ENCODE peak calls at places on chromosomes 16 and 17, in seven cellular contexts. One of them, this sample, is unnamed.

GRCh38 chr16:57549730-57550129 is 7.3 kb downstream of the ADGRG5 start:
- DNase-seq in Panc1: no peak
- DNase-seq in CD4-positive, alpha-beta T cell: no peak
- DNase-seq in left kidney: no peak
- DNase-seq in left cardiac atrium: no peak
- DNase-seq in MV-4-11: no peak
- DNase-seq in stimulated activated CD4-positive, alpha-beta T cell treated with anti-CD3 and anti-CD28 coated beads, Interleukin-2, amount 100 ng/mL, for 48 hours: no peak
- DNase-seq in this sample: no peak

GRCh38 chr17:71184716-71185115 is 936.1 kb upstream of the SOX9 start:
- DNase-seq in CD4-positive, alpha-beta T cell: no peak
- DNase-seq in left kidney: no peak
- DNase-seq in MV-4-11: no peak
- DNase-seq in left cardiac atrium: no peak
- DNase-seq in Panc1: no peak
- DNase-seq in stimulated activated CD4-positive, alpha-beta T cell treated with anti-CD3 and anti-CD28 coated beads, Interleukin-2, amount 100 ng/mL, for 48 hours: no peak
- DNase-seq in this sample: no peak

GRCh38 chr17:56887105-56887504 is 26.7 kb downstream of the TRIM25 start:
- DNase-seq in stimulated activated CD4-positive, alpha-beta T cell treated with anti-CD3 and anti-CD28 coated beads, Interleukin-2, amount 100 ng/mL, for 48 hours: no peak
- DNase-seq in CD4-positive, alpha-beta T cell: no peak
- DNase-seq in MV-4-11: peak
- DNase-seq in Panc1: no peak
- DNase-seq in left kidney: no peak
- DNase-seq in left cardiac atrium: no peak
- DNase-seq in this sample: no peak

GRCh38 chr16:30997887-30998711 is 12.3 kb downstream of the STX1B start:
- DNase-seq in Panc1: no peak
- DNase-seq in CD4-positive, alpha-beta T cell: no peak
- DNase-seq in left kidney: peak
- DNase-seq in MV-4-11: no peak
- DNase-seq in left cardiac atrium: no peak
- DNase-seq in stimulated activated CD4-positive, alpha-beta T cell treated with anti-CD3 and anti-CD28 coated beads, Interleukin-2, amount 100 ng/mL, for 48 hours: no peak
- DNase-seq in this sample: no peak

GRCh38 chr17:10772425-10773380 is 31.2 kb downstream of the TMEM238L start:
- DNase-seq in left kidney: peak
- DNase-seq in CD4-positive, alpha-beta T cell: no peak
- DNase-seq in MV-4-11: peak
- DNase-seq in left cardiac atrium: no peak
- DNase-seq in Panc1: peak
- DNase-seq in stimulated activated CD4-positive, alpha-beta T cell treated with anti-CD3 and anti-CD28 coated beads, Interleukin-2, amount 100 ng/mL, for 48 hours: peak
- DNase-seq in this sample: no peak

GRCh38 chr17:57448288-57449283 is 192.3 kb downstream of the MSI2 start:
- DNase-seq in left kidney: no peak
- DNase-seq in Panc1: no peak
- DNase-seq in CD4-positive, alpha-beta T cell: no peak
- DNase-seq in stimulated activated CD4-positive, alpha-beta T cell treated with anti-CD3 and anti-CD28 coated beads, Interleukin-2, amount 100 ng/mL, for 48 hours: no peak
- DNase-seq in left cardiac atrium: no peak
- DNase-seq in MV-4-11: no peak
- DNase-seq in this sample: no peak

GRCh38 chr16:89922884-89923639 is at the start of gene TUBB3:
- DNase-seq in left kidney: peak
- DNase-seq in CD4-positive, alpha-beta T cell: no peak
- DNase-seq in Panc1: no peak
- DNase-seq in stimulated activated CD4-positive, alpha-beta T cell treated with anti-CD3 and anti-CD28 coated beads, Interleukin-2, amount 100 ng/mL, for 48 hours: no peak
- DNase-seq in left cardiac atrium: peak
- DNase-seq in MV-4-11: peak
- DNase-seq in this sample: peak

GRCh38 chr16:79380990-79381389 is 219.5 kb downstream of the MAF start:
- DNase-seq in Panc1: no peak
- DNase-seq in left kidney: peak
- DNase-seq in stimulated activated CD4-positive, alpha-beta T cell treated with anti-CD3 and anti-CD28 coated beads, Interleukin-2, amount 100 ng/mL, for 48 hours: no peak
- DNase-seq in CD4-positive, alpha-beta T cell: no peak
- DNase-seq in left cardiac atrium: no peak
- DNase-seq in MV-4-11: no peak
- DNase-seq in this sample: no peak

GRCh38 chr17:56641894-56642293 is 48.4 kb downstream of the NOG start:
- DNase-seq in left kidney: peak
- DNase-seq in MV-4-11: peak
- DNase-seq in left cardiac atrium: no peak
- DNase-seq in Panc1: no peak
- DNase-seq in stimulated activated CD4-positive, alpha-beta T cell treated with anti-CD3 and anti-CD28 coated beads, Interleukin-2, amount 100 ng/mL, for 48 hours: no peak
- DNase-seq in CD4-positive, alpha-beta T cell: no peak
- DNase-seq in this sample: no peak

GRCh38 chr16:46658925-46659324 is 30.1 kb downstream of the VPS35 start:
- DNase-seq in CD4-positive, alpha-beta T cell: no peak
- DNase-seq in Panc1: no peak
- DNase-seq in left cardiac atrium: no peak
- DNase-seq in stimulated activated CD4-positive, alpha-beta T cell treated with anti-CD3 and anti-CD28 coated beads, Interleukin-2, amount 100 ng/mL, for 48 hours: peak
- DNase-seq in MV-4-11: peak
- DNase-seq in left kidney: peak
- DNase-seq in this sample: no peak

GRCh38 chr17:29292992-29293889 is 707 bp downstream of the NUFIP2 start:
- DNase-seq in Panc1: no peak
- DNase-seq in CD4-positive, alpha-beta T cell: peak
- DNase-seq in left cardiac atrium: peak
- DNase-seq in MV-4-11: peak
- DNase-seq in stimulated activated CD4-positive, alpha-beta T cell treated with anti-CD3 and anti-CD28 coated beads, Interleukin-2, amount 100 ng/mL, for 48 hours: peak
- DNase-seq in left kidney: peak
- DNase-seq in this sample: peak

GRCh38 chr16:77496934-77497333 is 62.1 kb upstream of the ADAMTS18 start:
- DNase-seq in CD4-positive, alpha-beta T cell: no peak
- DNase-seq in Panc1: no peak
- DNase-seq in stimulated activated CD4-positive, alpha-beta T cell treated with anti-CD3 and anti-CD28 coated beads, Interleukin-2, amount 100 ng/mL, for 48 hours: no peak
- DNase-seq in left cardiac atrium: no peak
- DNase-seq in MV-4-11: peak
- DNase-seq in left kidney: no peak
- DNase-seq in this sample: no peak

GRCh38 chr16:17803625-17804410 is 333.1 kb upstream of the XYLT1 start:
- DNase-seq in Panc1: no peak
- DNase-seq in CD4-positive, alpha-beta T cell: no peak
- DNase-seq in MV-4-11: no peak
- DNase-seq in left cardiac atrium: no peak
- DNase-seq in left kidney: no peak
- DNase-seq in stimulated activated CD4-positive, alpha-beta T cell treated with anti-CD3 and anti-CD28 coated beads, Interleukin-2, amount 100 ng/mL, for 48 hours: no peak
- DNase-seq in this sample: no peak

GRCh38 chr17:31740611-31741082 is 118.4 kb downstream of the COPRS start:
- DNase-seq in CD4-positive, alpha-beta T cell: no peak
- DNase-seq in Panc1: no peak
- DNase-seq in left kidney: no peak
- DNase-seq in left cardiac atrium: no peak
- DNase-seq in MV-4-11: no peak
- DNase-seq in stimulated activated CD4-positive, alpha-beta T cell treated with anti-CD3 and anti-CD28 coated beads, Interleukin-2, amount 100 ng/mL, for 48 hours: no peak
- DNase-seq in this sample: no peak

GRCh38 chr17:1171953-1172352 is 7.8 kb downstream of the ABR start:
- DNase-seq in left cardiac atrium: no peak
- DNase-seq in left kidney: no peak
- DNase-seq in Panc1: no peak
- DNase-seq in CD4-positive, alpha-beta T cell: no peak
- DNase-seq in MV-4-11: no peak
- DNase-seq in stimulated activated CD4-positive, alpha-beta T cell treated with anti-CD3 and anti-CD28 coated beads, Interleukin-2, amount 100 ng/mL, for 48 hours: no peak
- DNase-seq in this sample: no peak

GRCh38 chr17:75654176-75654575 is 12.8 kb downstream of the RECQL5 start:
- DNase-seq in CD4-positive, alpha-beta T cell: no peak
- DNase-seq in left kidney: no peak
- DNase-seq in MV-4-11: no peak
- DNase-seq in stimulated activated CD4-positive, alpha-beta T cell treated with anti-CD3 and anti-CD28 coated beads, Interleukin-2, amount 100 ng/mL, for 48 hours: no peak
- DNase-seq in left cardiac atrium: no peak
- DNase-seq in Panc1: no peak
- DNase-seq in this sample: no peak